ENCODE peak calls at places on chromosomes 6 and 20, in eight cellular contexts. Y is SJSA1; P is adrenal gland; E is GM23338; U is naive thymus-derived CD4-positive, alpha-beta T cell; Z is kidney; V is Peyer's patch; C is PC-3. K is an unnamed sample. For H3K36me3, the result is how much of the 10 kb centered on the place peaks cover.

GRCh38 chr6:53829698-53830221 is 35.0 kb downstream of the LRRC1 start:
- DNase-seq in U (no peak), Y (peak), P (no peak), Z (no peak), E (peak), C (no peak), V (no peak), K (no peak)

GRCh38 chr20:57807418-57808265 is 97.8 kb upstream of the PMEPA1 start:
- DNase-seq in C (no peak), V (no peak), P (no peak), Y (no peak), Z (peak), U (no peak), E (no peak), K (no peak)

GRCh38 chr6:108630050-108630714 is 69.5 kb downstream of the FOXO3 start:
- DNase-seq in E (no peak), U (peak), P (no peak), C (no peak), V (no peak), Z (no peak), Y (no peak), K (no peak)

GRCh38 chr6:2616796-2617195 is 133.9 kb downstream of the MYLK4 start:
- DNase-seq in Y (peak), U (no peak), Z (no peak), P (no peak), E (no peak), C (no peak), V (no peak), K (no peak)

GRCh38 chr20:24968278-24968677 is 19.2 kb downstream of the CST7 start:
- DNase-seq in Z (peak), P (no peak), Y (no peak), E (no peak), V (peak), U (no peak), C (no peak), K (peak)

GRCh38 chr6:38796850-38797249 is 81.7 kb downstream of the DNAH8 start:
- DNase-seq in Z (no peak), Y (no peak), V (no peak), C (peak), P (no peak), U (no peak), E (no peak), K (no peak)

GRCh38 chr20:7146552-7147219 is 379.2 kb downstream of the BMP2 start:
- DNase-seq in U (no peak), Z (no peak), P (no peak), V (no peak), E (no peak), Y (no peak), C (no peak), K (no peak)

GRCh38 chr20:1033751-1034419 is 31.8 kb upstream of the RSPO4 start:
- DNase-seq in U (no peak), Y (no peak), C (no peak), V (no peak), E (no peak), Z (no peak), P (no peak), K (peak)

GRCh38 chr6:116313377-116313776 is 33.6 kb upstream of the TSPYL1 start:
- DNase-seq in P (no peak), E (no peak), U (no peak), Z (no peak), C (no peak), V (no peak), Y (no peak), K (no peak)

GRCh38 chr6:149917679-149918078 is 5.2 kb downstream of the RAET1G start:
- DNase-seq in Z (no peak), P (no peak), Y (no peak), U (no peak), V (no peak), E (no peak), C (no peak), K (no peak)

GRCh38 chr6:56193846-56194245 is 53.5 kb downstream of the COL21A1 start:
- DNase-seq in V (no peak), E (no peak), Z (no peak), U (no peak), C (peak), P (no peak), Y (no peak), K (no peak)

GRCh38 chr20:1741309-1742048 is 83.9 kb upstream of the SIRPG start:
- DNase-seq in E (no peak), Z (no peak), C (no peak), Y (no peak), U (no peak), V (no peak), P (no peak), K (no peak)

GRCh38 chr6:46098678-46099077 is 31.1 kb upstream of the ENPP4 start:
- DNase-seq in C (peak), Z (peak), U (no peak), P (peak), E (no peak), V (peak), Y (no peak), K (peak)

GRCh38 chr6:131177996-131178395 is 42.7 kb downstream of the AKAP7 start:
- DNase-seq in C (no peak), Z (no peak), P (no peak), E (no peak), U (no peak), Y (no peak), V (no peak), K (no peak)

GRCh38 chr6:153435787-153436186 is 304.7 kb upstream of the RGS17 start:
- DNase-seq in Y (no peak), V (no peak), E (no peak), U (no peak), C (peak), P (no peak), Z (no peak), K (no peak)

GRCh38 chr20:48476854-48477253 is 350.9 kb downstream of the PREX1 start:
- DNase-seq in V (no peak), Z (no peak), E (no peak), P (no peak), C (no peak), Y (no peak), U (no peak), K (no peak)

GRCh38 chr6:180295-180694 is 112.0 kb upstream of the DUSP22 start:
- DNase-seq in E (no peak), C (no peak), Z (no peak), Y (no peak), V (no peak), U (peak), P (no peak), K (no peak)

GRCh38 chr6:129981598-129981997 is 36.8 kb upstream of the L3MBTL3 start:
- DNase-seq in U (no peak), C (peak), Y (no peak), E (no peak), V (no peak), P (no peak), Z (no peak), K (no peak)

GRCh38 chr20:51131806-51132205 is 108.9 kb upstream of the KCNG1 start:
- DNase-seq in V (no peak), Y (no peak), C (no peak), Z (no peak), E (no peak), U (no peak), P (no peak), K (no peak)

GRCh38 chr6:152309006-152309405 is 328.2 kb downstream of the SYNE1 start:
- DNase-seq in Z (no peak), P (no peak), C (no peak), U (no peak), E (no peak), Y (no peak), V (no peak), K (no peak)
- H3K36me3 ChIP-seq in Z (under half), P (under half), C (under half), U (under half), E (under half), Y (under half), V (under half), K (half or more)

GRCh38 chr20:47235111-47235510 is 121.4 kb downstream of the ZMYND8 start:
- DNase-seq in E (no peak), C (no peak), U (no peak), Y (no peak), V (no peak), P (no peak), Z (no peak), K (no peak)

GRCh38 chr20:47235853-47236638 is 120.5 kb downstream of the ZMYND8 start:
- DNase-seq in C (no peak), Z (no peak), V (no peak), Y (no peak), P (no peak), E (no peak), U (no peak), K (no peak)

GRCh38 chr20:47236639-47236900 is 119.9 kb downstream of the ZMYND8 start:
- DNase-seq in E (no peak), P (no peak), Y (no peak), V (no peak), U (no peak), C (no peak), Z (no peak), K (no peak)

GRCh38 chr20:47238780-47239769 is 117.4 kb downstream of the ZMYND8 start:
- DNase-seq in Z (no peak), E (peak), V (no peak), C (no peak), P (no peak), U (no peak), Y (no peak), K (no peak)

DNA sequence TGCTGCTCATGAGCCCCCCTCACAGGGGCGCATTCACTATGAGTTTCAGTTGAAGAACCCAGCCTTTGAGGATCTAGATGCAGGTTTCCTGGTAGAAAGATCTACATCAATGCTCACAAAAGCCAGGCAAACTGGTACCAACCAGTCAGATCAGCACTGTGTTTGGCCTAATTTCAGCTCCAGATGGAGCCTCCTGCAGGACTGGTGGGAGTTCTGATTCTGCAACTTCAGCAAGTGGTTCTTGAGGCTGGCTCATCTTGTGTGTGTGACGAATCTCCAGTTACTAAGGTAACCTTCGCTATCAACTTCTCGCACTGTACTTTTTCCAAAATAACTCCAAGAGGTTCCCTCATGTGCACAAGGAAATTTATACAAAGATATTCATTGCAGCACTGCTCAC is 118.8 kb downstream of the ZMYND8 start:
- DNase-seq in C (no peak), P (no peak), V (no peak), E (no peak), U (no peak), Z (no peak), Y (no peak), K (no peak)
- H3K36me3 ChIP-seq in C (under half), P (under half), V (under half), E (half or more), U (half or more), Z (under half), Y (half or more), K (half or more)

GRCh38 chr20:62198931-62199330 is 16.1 kb downstream of the MTG2 start:
- DNase-seq in V (peak), Z (peak), P (no peak), Y (no peak), C (no peak), U (no peak), E (no peak), K (peak)
- H3K36me3 ChIP-seq in V (under half), Z (under half), P (under half), Y (half or more), C (under half), U (half or more), E (under half), K (half or more)

DNA sequence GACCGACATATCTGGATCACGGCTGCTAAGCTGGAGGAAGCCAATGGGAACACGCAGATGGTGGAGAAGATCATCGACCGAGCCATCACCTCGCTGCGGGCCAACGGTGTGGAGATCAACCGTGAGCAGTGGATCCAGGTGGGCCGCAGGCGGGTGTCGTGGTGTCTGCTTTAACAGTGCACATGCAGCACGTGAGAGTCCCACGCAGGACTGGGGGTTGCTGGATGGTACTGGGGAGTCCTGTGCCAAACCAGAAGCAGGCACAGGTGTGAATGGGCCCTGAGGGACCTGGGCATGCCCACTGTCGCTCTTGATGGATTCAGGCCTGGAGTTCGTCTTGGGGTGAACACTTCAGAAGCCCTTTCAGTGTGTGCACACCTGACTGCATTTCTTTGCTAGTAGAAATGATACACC is 24.6 kb upstream of the C20orf204 start:
- DNase-seq in Z (no peak), U (no peak), V (no peak), P (no peak), E (no peak), C (no peak), Y (no peak), K (no peak)
- H3K36me3 ChIP-seq in Z (under half), U (half or more), V (under half), P (under half), E (under half), C (half or more), Y (half or more), K (half or more)

GRCh38 chr6:44096615-44097014 is 30.6 kb downstream of the MRPL14 start:
- DNase-seq in V (peak), Y (peak), Z (peak), C (peak), U (peak), P (peak), E (peak), K (peak)
- H3K36me3 ChIP-seq in V (under half), Y (under half), Z (under half), C (under half), U (under half), P (under half), E (under half), K (under half)

K was measured in lower lobe of right lung.